ENCODE peak calls at places on chromosomes 2 and 18, in eight cellular contexts. Q is psoas muscle, F is fibroblast of pulmonary artery, A is cardiac muscle cell, M is hepatocyte, D is fibroblast of mammary gland, N is GM12864, I is epithelial cell of esophagus. J is an unnamed sample.

GRCh38 chr2:32745191-32745590 is 117.3 kb downstream of the TTC27 start:
- DNase-seq in F (no peak), N (no peak), A (no peak), M (no peak), D (peak), Q (no peak), I (peak), J (no peak)

GRCh38 chr18:45755936-45756335 is 32.0 kb downstream of the SLC14A1 start:
- DNase-seq in M (peak), D (peak), N (no peak), F (peak), Q (no peak), A (no peak), I (no peak), J (no peak)

GRCh38 chr2:10009271-10009810 is 34.0 kb upstream of the KLF11 start:
- DNase-seq in Q (no peak), N (no peak), M (no peak), A (no peak), F (no peak), I (no peak), D (no peak), J (no peak)

GRCh38 chr2:164523026-164523425 is 98.3 kb downstream of the GRB14 start:
- DNase-seq in Q (no peak), M (no peak), F (no peak), A (no peak), N (no peak), D (peak), I (no peak), J (no peak)

GRCh38 chr2:168149431-168149830 is 98.0 kb downstream of the STK39 start:
- DNase-seq in I (no peak), D (peak), M (no peak), F (peak), A (no peak), Q (no peak), N (no peak), J (peak)

GRCh38 chr2:180419212-180419611 is 412.1 kb upstream of the CWC22 start:
- DNase-seq in Q (no peak), F (no peak), I (no peak), D (no peak), A (no peak), N (no peak), M (no peak), J (no peak)

GRCh38 chr2:2581331-2582159 is 250.5 kb upstream of the MYT1L start:
- DNase-seq in A (no peak), I (no peak), Q (peak), M (no peak), F (no peak), N (no peak), D (no peak), J (no peak)

GRCh38 chr2:238100049-238100820 is at the start of gene ESPNL:
- DNase-seq in I (peak), F (no peak), M (no peak), Q (peak), N (no peak), A (no peak), D (no peak), J (peak)

GRCh38 chr2:11824901-11825592 is 78.6 kb downstream of the LPIN1 start:
- DNase-seq in D (no peak), F (peak), A (no peak), I (peak), M (no peak), N (no peak), Q (no peak), J (no peak)

GRCh38 chr2:181586569-181587076 is 70.3 kb downstream of the CERKL start:
- DNase-seq in I (peak), D (no peak), N (peak), A (no peak), M (peak), Q (no peak), F (no peak), J (no peak)

GRCh38 chr2:128237081-128237534 is 81.6 kb downstream of the HS6ST1 start:
- DNase-seq in N (no peak), I (no peak), M (no peak), Q (peak), D (no peak), F (peak), A (no peak), J (no peak)

GRCh38 chr2:18063826-18064485 is 185.5 kb downstream of the KCNS3 start:
- DNase-seq in M (peak), A (no peak), D (no peak), I (no peak), N (no peak), Q (no peak), F (no peak), J (no peak)

GRCh38 chr2:18062892-18063291 is 184.4 kb downstream of the KCNS3 start:
- DNase-seq in N (no peak), F (no peak), A (no peak), Q (no peak), M (no peak), I (no peak), D (no peak), J (no peak)

GRCh38 chr2:18065264-18065663 is 186.8 kb downstream of the KCNS3 start:
- DNase-seq in N (no peak), M (no peak), I (no peak), D (peak), A (no peak), F (no peak), Q (no peak), J (no peak)

GRCh38 chr2:18057657-18058056 is 179.2 kb downstream of the KCNS3 start:
- DNase-seq in M (no peak), A (no peak), F (no peak), N (no peak), Q (no peak), D (no peak), I (no peak), J (no peak)

GRCh38 chr2:18061717-18062116 is 183.2 kb downstream of the KCNS3 start:
- DNase-seq in M (no peak), Q (no peak), A (no peak), D (no peak), I (no peak), N (no peak), F (no peak), J (no peak)
- TF ChIP-seq CTCF in M (no peak), Q (no peak), A (no peak), D (no peak), I (no peak), N (no peak), F (no peak), J (no peak)

GRCh38 chr2:17543848-17544645 is 3.6 kb downstream of the VSNL1 start:
- DNase-seq in A (no peak), N (no peak), I (peak), F (peak), M (no peak), D (peak), Q (no peak), J (no peak)

GRCh38 chr2:17541514-17541950 is 1.0 kb downstream of the VSNL1 start:
- DNase-seq in A (no peak), D (no peak), N (no peak), M (no peak), F (no peak), I (peak), Q (no peak), J (no peak)

GRCh38 chr2:17540813-17541513 is 467 bp downstream of the VSNL1 start:
- DNase-seq in D (peak), M (no peak), A (no peak), I (peak), N (no peak), F (no peak), Q (no peak), J (no peak)

GRCh38 chr2:17542471-17542870 is 2.0 kb downstream of the VSNL1 start:
- DNase-seq in M (no peak), Q (no peak), I (peak), D (no peak), A (no peak), F (no peak), N (no peak), J (no peak)

DNA sequence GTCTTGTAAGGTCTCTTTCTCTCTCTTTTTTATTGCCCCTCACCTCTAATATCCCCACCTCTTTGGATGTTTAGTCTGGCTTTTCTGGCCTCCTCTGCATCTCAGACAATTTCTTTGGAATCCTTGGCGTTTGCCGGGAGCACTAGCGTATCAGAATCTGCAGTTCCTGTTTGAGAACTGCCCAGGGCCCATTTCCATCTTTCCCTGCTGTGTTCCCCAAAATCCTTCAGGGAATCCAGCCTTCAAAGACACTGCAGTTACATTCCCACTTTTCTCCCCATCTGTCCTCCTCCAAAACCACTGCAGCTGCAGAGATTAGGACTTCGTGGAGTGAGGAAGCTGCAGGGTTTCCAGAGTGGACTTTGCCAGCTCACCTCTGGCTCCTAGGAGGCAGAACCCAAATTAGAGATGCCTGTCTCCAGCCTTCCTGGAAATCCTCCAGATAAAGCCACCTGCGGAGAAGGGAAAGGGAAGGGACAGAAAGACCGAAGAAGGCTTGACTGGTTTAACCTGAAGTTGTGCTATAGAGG is 2.7 kb downstream of the VSNL1 start:
- DNase-seq in D (no peak), I (no peak), F (no peak), N (no peak), A (no peak), Q (no peak), M (no peak), J (no peak)
- H3K4me3 ChIP-seq in D (no peak), I (peak), F (no peak), N (no peak), A (no peak), Q (no peak), M (no peak), J (no peak)

GRCh38 chr2:240556553-240557100 is 1.2 kb downstream of the ANKMY1 start:
- DNase-seq in D (peak), N (no peak), A (peak), F (peak), M (peak), I (peak), Q (peak), J (peak)
- TF ChIP-seq CTCF in D (peak), N (peak), A (peak), F (peak), M (peak), I (peak), Q (no peak), J (peak)

GRCh38 chr2:132416996-132417395 is 391 bp downstream of the GPR39 start:
- DNase-seq in A (no peak), M (no peak), D (no peak), F (no peak), I (no peak), N (no peak), Q (no peak), J (no peak)
- H3K4me3 ChIP-seq in A (peak), M (peak), D (no peak), F (peak), I (peak), N (no peak), Q (peak), J (no peak)

J was measured in NB4.